ENCODE peak calls at places on chromosomes 3 and 15, in five cellular contexts. L is right cardiac atrium, J is fibroblast of lung, T is coronary artery, Z is A549. Y is an unnamed sample.
A peak's percentile ranks its signal among the peaks of the same experiment; 100 is the strongest.

GRCh38 chr3:44995142-44995770 is 19.2 kb downstream of the EXOSC7 start:
- DNase-seq in L (peak; percentile 69), J (peak; percentile 49), T (no peak), Z (no peak), Y (peak; percentile 59)

GRCh38 chr3:65945480-65945879 is 93.2 kb downstream of the MAGI1 start:
- DNase-seq in L (no peak), J (peak; percentile 74), T (no peak), Z (no peak), Y (no peak)

GRCh38 chr3:163622384-163622783 is 1455.9 kb downstream of the SI start:
- DNase-seq in L (no peak), J (no peak), T (no peak), Z (no peak), Y (no peak)

GRCh38 chr3:123085293-123085949 is 18.6 kb downstream of the PDIA5 start:
- DNase-seq in L (no peak), J (no peak), T (no peak), Z (no peak), Y (no peak)

GRCh38 chr3:5633960-5634359 is 446.5 kb downstream of the EDEM1 start:
- DNase-seq in L (no peak), J (no peak), T (no peak), Z (no peak), Y (no peak)

GRCh38 chr3:95522449-95522848 is 1291.9 kb upstream of the EPHA6 start:
- DNase-seq in L (no peak), J (no peak), T (no peak), Z (no peak), Y (no peak)

GRCh38 chr3:98038241-98038640 is 3.1 kb upstream of the GABRR3 start:
- DNase-seq in L (no peak), J (no peak), T (no peak), Z (no peak), Y (no peak)

GRCh38 chr3:186935133-186935532 is 4.8 kb downstream of the ST6GAL1 start:
- DNase-seq in L (no peak), J (no peak), T (no peak), Z (no peak), Y (no peak)

GRCh38 chr3:5317572-5317971 is 130.1 kb downstream of the EDEM1 start:
- DNase-seq in L (no peak), J (peak; percentile 51), T (no peak), Z (no peak), Y (no peak)

GRCh38 chr3:107235193-107235922 is 141.9 kb upstream of the CCDC54 start:
- DNase-seq in L (no peak), J (peak; percentile 25), T (no peak), Z (no peak), Y (peak; percentile 17)

GRCh38 chr15:79418693-79419279 is 13.3 kb upstream of the MINAR1 start:
- DNase-seq in L (no peak), J (peak; percentile 16), T (no peak), Z (no peak), Y (no peak)

GRCh38 chr3:107676469-107677309 is 153.9 kb downstream of the BBX start:
- DNase-seq in L (no peak), J (no peak), T (no peak), Z (no peak), Y (no peak)

GRCh38 chr15:66661432-66662096 is 40.5 kb upstream of the SMAD6 start:
- DNase-seq in L (peak; percentile 91), J (no peak), T (no peak), Z (no peak), Y (no peak)

GRCh38 chr15:99507732-99508571 is 57.8 kb upstream of the MEF2A start:
- DNase-seq in L (peak; percentile 58), J (peak; percentile 86), T (peak; percentile 84), Z (no peak), Y (peak; percentile 74)

GRCh38 chr15:93042691-93043378 is 46.2 kb downstream of the RGMA start:
- DNase-seq in L (peak; percentile 3), J (no peak), T (no peak), Z (no peak), Y (no peak)

GRCh38 chr15:32849769-32850668 is 132.2 kb downstream of the GREM1 start:
- DNase-seq in L (no peak), J (peak; percentile 99), T (no peak), Z (peak; percentile 59), Y (no peak)

GRCh38 chr15:69021895-69022294 is 7.4 kb downstream of the NOX5 start:
- DNase-seq in L (no peak), J (no peak), T (no peak), Z (no peak), Y (no peak)

GRCh38 chr3:134618473-134618860 is 32.4 kb downstream of the KY start:
- DNase-seq in L (no peak), J (no peak), T (no peak), Z (no peak), Y (no peak)

GRCh38 chr3:82938821-82939328 is 1177.4 kb upstream of the GBE1 start:
- DNase-seq in L (peak; percentile 4), J (no peak), T (no peak), Z (no peak), Y (no peak)

GRCh38 chr15:78990278-78990677 is 45.4 kb upstream of the CTSH start:
- DNase-seq in L (no peak), J (no peak), T (no peak), Z (no peak), Y (no peak)

GRCh38 chr3:27213450-27213849 is 155.7 kb downstream of the NEK10 start:
- DNase-seq in L (no peak), J (no peak), T (no peak), Z (no peak), Y (no peak)

GRCh38 chr3:152970851-152971250 is 135.9 kb downstream of the P2RY1 start:
- DNase-seq in L (no peak), J (no peak), T (no peak), Z (no peak), Y (no peak)

GRCh38 chr3:435161-435560 is 238.6 kb downstream of the CHL1 start:
- DNase-seq in L (no peak), J (no peak), T (no peak), Z (no peak), Y (no peak)

GRCh38 chr3:16249336-16249735 is 15.4 kb downstream of the DPH3 start:
- DNase-seq in L (no peak), J (peak; percentile 20), T (no peak), Z (peak; percentile 41), Y (no peak)

GRCh38 chr3:150414273-150414672 is 6.2 kb downstream of the TSC22D2 start:
- DNase-seq in L (no peak), J (peak; percentile 74), T (no peak), Z (no peak), Y (no peak)

GRCh38 chr3:140023616-140024530 is 88.9 kb downstream of the CLSTN2 start:
- DNase-seq in L (peak; percentile 61), J (peak; percentile 11), T (no peak), Z (no peak), Y (no peak)

GRCh38 chr3:50237133-50237651 is 1.2 kb downstream of the GNAI2 start:
- DNase-seq in L (peak; percentile 63), J (peak; percentile 48), T (no peak), Z (no peak), Y (no peak)

GRCh38 chr3:55485208-55485791 is 1.8 kb downstream of the WNT5A start:
- DNase-seq in L (peak; percentile 84), J (peak; percentile 86), T (no peak), Z (peak; percentile 53), Y (peak; percentile 56)

GRCh38 chr15:40430271-40430805 is 10.4 kb upstream of the BAHD1 start:
- DNase-seq in L (no peak), J (peak; percentile 32), T (no peak), Z (no peak), Y (peak; percentile 82)

GRCh38 chr15:88651293-88651692 is 12.5 kb downstream of the ISG20 start:
- DNase-seq in L (no peak), J (no peak), T (no peak), Z (no peak), Y (no peak)

GRCh38 chr3:121750087-121750415 is 510 bp upstream of the GOLGB1 start:
- DNase-seq in L (no peak), J (no peak), T (no peak), Z (no peak), Y (no peak)

GRCh38 chr3:196419386-196419785 is 12.8 kb downstream of the UBXN7 start:
- DNase-seq in L (no peak), J (no peak), T (no peak), Z (no peak), Y (no peak)

GRCh38 chr15:90142216-90143175 is 40.2 kb upstream of the IDH2 start:
- DNase-seq in L (no peak), J (no peak), T (no peak), Z (no peak), Y (no peak)

GRCh38 chr3:119433613-119434325 is 29.6 kb downstream of the TMEM39A start:
- DNase-seq in L (no peak), J (no peak), T (no peak), Z (no peak), Y (no peak)

GRCh38 chr15:70475439-70475781 is 287.9 kb downstream of the UACA start:
- DNase-seq in L (no peak), J (no peak), T (no peak), Z (no peak), Y (no peak)
- H3K4me3 ChIP-seq in L (no peak overlapping the region), J (peak overlapping the region; percentile 21), T (peak overlapping the region; percentile 50), Z (peak overlapping the region; percentile 8), Y (no peak overlapping the region)

GRCh38 chr15:63088532-63089245 is 33.0 kb upstream of the LACTB start:
- DNase-seq in L (no peak), J (no peak), T (no peak), Z (no peak), Y (no peak)
- H3K27ac ChIP-seq in L (peak overlapping the region; percentile 1), J (peak overlapping the region; percentile 65), T (no peak overlapping the region), Z (peak overlapping the region; percentile 91), Y (no peak overlapping the region)

GRCh38 chr3:68123231-68123630 is 468.8 kb upstream of the SUCLG2 start:
- DNase-seq in L (no peak), J (no peak), T (no peak), Z (no peak), Y (no peak)

DNA sequence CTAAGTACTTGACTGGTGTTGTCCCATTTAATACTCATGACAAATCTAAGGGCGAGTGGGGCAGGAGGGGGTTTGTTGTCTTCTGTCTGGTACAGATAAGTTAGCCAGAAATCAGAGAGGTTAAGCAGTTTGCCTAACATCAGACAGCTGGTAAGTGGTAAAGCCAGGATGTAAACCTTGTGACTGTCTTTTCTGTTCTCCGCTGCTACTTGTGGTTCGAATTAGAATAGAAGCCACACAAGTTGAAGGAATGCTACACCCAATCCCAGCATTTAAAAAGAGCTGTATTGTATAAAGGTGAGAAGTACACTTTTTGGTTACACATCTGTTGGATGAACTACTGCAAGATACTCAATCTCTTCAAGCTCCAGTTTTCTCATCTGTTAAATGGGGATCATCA is 474.7 kb upstream of the SUCLG2 start:
- DNase-seq in L (no peak), J (no peak), T (no peak), Z (no peak), Y (no peak)
- H3K4me3 ChIP-seq in L (no peak overlapping the region), J (no peak overlapping the region), T (no peak overlapping the region), Z (no peak overlapping the region), Y (no peak overlapping the region)

GRCh38 chr15:77416954-77417353 is 3.0 kb downstream of the PEAK1 start:
- DNase-seq in L (no peak), J (no peak), T (no peak), Z (no peak), Y (no peak)

GRCh38 chr15:77419050-77419835 is 661 bp downstream of the PEAK1 start:
- DNase-seq in L (peak; percentile 52), J (peak; percentile 72), T (peak; percentile 74), Z (peak; percentile 45), Y (peak; percentile 26)

GRCh38 chr15:77419836-77420609 is at the start of gene PEAK1:
- DNase-seq in L (peak; percentile 100), J (peak; percentile 98), T (peak; percentile 99), Z (peak; percentile 96), Y (peak; percentile 99)

GRCh38 chr15:77417642-77418041 is 2.3 kb downstream of the PEAK1 start:
- DNase-seq in L (no peak), J (peak; percentile 34), T (no peak), Z (no peak), Y (no peak)

GRCh38 chr15:77418341-77419049 is 1.4 kb downstream of the PEAK1 start:
- DNase-seq in L (no peak), J (peak; percentile 64), T (no peak), Z (peak; percentile 21), Y (no peak)
- H3K27ac ChIP-seq in L (peak overlapping the region; percentile 26), J (peak overlapping the region; percentile 93), T (peak overlapping the region; percentile 98), Z (peak overlapping the region; percentile 77), Y (no peak overlapping the region)